ENCODE peak calls at places on chromosomes 2 and 18, in eight cellular contexts. B is M059J; O is activated naive CD4-positive, alpha-beta T cell; J is substantia nigra; U is AG04449; A is GM13976; N is breast epithelium; H is BJ. F is an unnamed sample.

GRCh38 chr2:69911985-69912563 is 2.8 kb upstream of the MXD1 start:
- DNase-seq in B (peak), O (no peak), J (no peak), U (no peak), A (peak), N (no peak), H (no peak), F (no peak)

GRCh38 chr2:73982140-73982617 is 2.5 kb upstream of the TET3 start:
- DNase-seq in B (peak), O (no peak), J (no peak), U (no peak), A (no peak), N (no peak), H (no peak), F (no peak)

GRCh38 chr2:134819334-134819733 is 19.1 kb upstream of the ACMSD start:
- DNase-seq in B (peak), O (no peak), J (no peak), U (no peak), A (no peak), N (no peak), H (no peak), F (no peak)

GRCh38 chr2:26165403-26165802 is 7.5 kb upstream of the GAREM2 start:
- DNase-seq in B (no peak), O (no peak), J (no peak), U (no peak), A (no peak), N (no peak), H (no peak), F (no peak)

GRCh38 chr2:240822280-240822847 is 2.3 kb upstream of the KIF1A start:
- DNase-seq in B (no peak), O (no peak), J (no peak), U (no peak), A (no peak), N (no peak), H (no peak), F (no peak)

GRCh38 chr18:12010187-12010802 is 29.0 kb downstream of the IMPA2 start:
- DNase-seq in B (no peak), O (no peak), J (no peak), U (no peak), A (no peak), N (no peak), H (no peak), F (no peak)

GRCh38 chr18:24659837-24660720 is 199.6 kb downstream of the HRH4 start:
- DNase-seq in B (peak), O (peak), J (no peak), U (no peak), A (no peak), N (no peak), H (no peak), F (no peak)

GRCh38 chr2:205270689-205271088 is 411.6 kb upstream of the NRP2 start:
- DNase-seq in B (no peak), O (no peak), J (no peak), U (no peak), A (no peak), N (no peak), H (no peak), F (no peak)

GRCh38 chr18:58103339-58103930 is 59.4 kb downstream of the NEDD4L start:
- DNase-seq in B (no peak), O (no peak), J (no peak), U (no peak), A (no peak), N (no peak), H (no peak), F (no peak)

GRCh38 chr2:170361359-170361936 is 183.5 kb downstream of the MYO3B start:
- DNase-seq in B (peak), O (peak), J (no peak), U (no peak), A (peak), N (no peak), H (no peak), F (no peak)

GRCh38 chr2:101295895-101296294 is 12.6 kb downstream of the RNF149 start:
- DNase-seq in B (no peak), O (no peak), J (no peak), U (no peak), A (no peak), N (no peak), H (peak), F (peak)

GRCh38 chr2:156399950-156400703 is 36.1 kb upstream of the GPD2 start:
- DNase-seq in B (peak), O (peak), J (peak), U (peak), A (peak), N (peak), H (no peak), F (no peak)

GRCh38 chr2:48203668-48204067 is 297.4 kb upstream of the FBXO11 start:
- DNase-seq in B (no peak), O (no peak), J (no peak), U (no peak), A (no peak), N (no peak), H (no peak), F (no peak)

GRCh38 chr2:209592106-209592505 is 168.3 kb downstream of the MAP2 start:
- DNase-seq in B (no peak), O (no peak), J (no peak), U (no peak), A (no peak), N (no peak), H (no peak), F (no peak)

GRCh38 chr2:191038241-191038725 is 24.3 kb upstream of the STAT1 start:
- DNase-seq in B (peak), O (no peak), J (no peak), U (no peak), A (no peak), N (no peak), H (peak), F (peak)

GRCh38 chr2:145524836-145525235 is 1004.9 kb upstream of the ZEB2 start:
- DNase-seq in B (no peak), O (no peak), J (no peak), U (no peak), A (no peak), N (no peak), H (no peak), F (no peak)

GRCh38 chr18:23971656-23972230 is 42.8 kb upstream of the TTC39C start:
- DNase-seq in B (no peak), O (no peak), J (no peak), U (no peak), A (no peak), N (no peak), H (no peak), F (no peak)

GRCh38 chr2:36562973-36563532 is 34.9 kb downstream of the FEZ2 start:
- DNase-seq in B (peak), O (no peak), J (peak), U (no peak), A (no peak), N (no peak), H (no peak), F (peak)

GRCh38 chr2:144431384-144431783 is 88.5 kb downstream of the ZEB2 start:
- DNase-seq in B (no peak), O (no peak), J (no peak), U (no peak), A (no peak), N (no peak), H (no peak), F (no peak)

GRCh38 chr2:158323381-158323780 is 133.2 kb downstream of the CCDC148 start:
- DNase-seq in B (no peak), O (no peak), J (no peak), U (no peak), A (no peak), N (no peak), H (no peak), F (no peak)

GRCh38 chr2:31219131-31219969 is 2.0 kb upstream of the CAPN14 start:
- DNase-seq in B (no peak), O (no peak), J (no peak), U (no peak), A (peak), N (no peak), H (no peak), F (no peak)

GRCh38 chr2:79101024-79101423 is 13.2 kb upstream of the REG1B start:
- DNase-seq in B (no peak), O (no peak), J (no peak), U (no peak), A (no peak), N (no peak), H (no peak), F (no peak)

GRCh38 chr18:79796016-79796415 is 1.7 kb upstream of the KCNG2 start:
- DNase-seq in B (no peak), O (no peak), J (no peak), U (no peak), A (no peak), N (no peak), H (no peak), F (no peak)

GRCh38 chr2:73141896-73142295 is 29.1 kb upstream of the RAB11FIP5 start:
- DNase-seq in B (no peak), O (no peak), J (no peak), U (no peak), A (no peak), N (no peak), H (no peak), F (no peak)

GRCh38 chr2:231911381-231911780 is 14.8 kb downstream of the NPPC start:
- DNase-seq in B (no peak), O (no peak), J (no peak), U (no peak), A (no peak), N (no peak), H (no peak), F (no peak)